ENCODE peak calls at places on chromosomes 16 and 17, in four cellular contexts. D is HuH-7.5; Y is NB4; N is stimulated activated CD8-positive, alpha-beta memory T cell treated with anti-CD3 and anti-CD28 coated beads, Interleukin-4, amount 100 ng/mL, for 1 hour. G is an unnamed sample.

GRCh38 chr16:67562526-67562917 is at the start of gene CTCF:
- DNase-seq in N (peak), Y (peak), D (peak), G (peak)

GRCh38 chr17:27421111-27421510 is 35.1 kb upstream of the KSR1 start:
- DNase-seq in N (no peak), D (no peak), Y (no peak), G (no peak)

GRCh38 chr17:51636291-51636690 is 375.9 kb downstream of the UTP18 start:
- DNase-seq in Y (no peak), D (no peak), N (no peak), G (no peak)

GRCh38 chr16:57245472-57246113 is 534 bp downstream of the ARL2BP start:
- DNase-seq in D (peak), N (no peak), Y (no peak), G (no peak)

GRCh38 chr17:3213587-3213986 is 6.1 kb downstream of the OR1A1 start:
- DNase-seq in N (no peak), D (no peak), Y (no peak), G (no peak)

GRCh38 chr16:9270424-9270823 is 179.0 kb downstream of the HAPSTR1 start:
- DNase-seq in D (no peak), Y (no peak), N (no peak), G (no peak)

GRCh38 chr17:81097943-81098308 is 63.0 kb downstream of the BAIAP2 start:
- DNase-seq in N (no peak), D (no peak), Y (peak), G (peak)

GRCh38 chr17:69714659-69715058 is 300.2 kb downstream of the MAP2K6 start:
- DNase-seq in D (no peak), N (no peak), Y (no peak), G (no peak)

GRCh38 chr17:2723997-2724782 is 12.6 kb upstream of the CLUH start:
- DNase-seq in N (no peak), D (no peak), Y (no peak), G (no peak)

GRCh38 chr16:81861503-81861902 is 82.4 kb downstream of the PLCG2 start:
- DNase-seq in Y (no peak), D (no peak), N (no peak), G (no peak)

G was measured in foreskin melanocyte.